ENCODE peak calls at places on chromosomes 7 and 10, in five cellular contexts. P, M, N, O and Q are unnamed samples.

GRCh38 chr7:5423844-5424688 is 432 bp upstream of the TNRC18 start:
- DNase-seq in N (peak), P (peak), M (peak), O (peak), Q (peak)

GRCh38 chr10:111076682-111077661 is at the start of gene ADRA2A:
- DNase-seq in P (peak), M (peak), N (peak), O (peak), Q (peak)

GRCh38 chr10:845526-845925 is 86.0 kb downstream of the LARP4B start:
- DNase-seq in P (no peak), M (no peak), N (no peak), O (no peak), Q (no peak)

GRCh38 chr10:18737236-18737635 is 78.0 kb downstream of the ARL5B start:
- DNase-seq in N (no peak), P (no peak), M (no peak), O (no peak), Q (no peak)

GRCh38 chr10:119131512-119132240 is 27.8 kb downstream of the DENND10 start:
- DNase-seq in M (no peak), P (peak), N (peak), O (no peak), Q (no peak)

GRCh38 chr10:27474741-27475140 is 29.4 kb upstream of the RAB18 start:
- DNase-seq in N (no peak), O (no peak), P (no peak), M (no peak), Q (no peak)

GRCh38 chr10:132546567-132547420 is 9.2 kb downstream of the INPP5A start:
- DNase-seq in O (no peak), M (peak), P (peak), N (no peak), Q (no peak)

GRCh38 chr10:104307576-104308438 is 30.5 kb downstream of the ITPRIP start:
- DNase-seq in N (no peak), O (no peak), P (no peak), M (no peak), Q (no peak)

GRCh38 chr10:80072584-80072983 is 5.9 kb upstream of the TMEM254 start:
- DNase-seq in O (no peak), P (no peak), N (no peak), M (no peak), Q (no peak)

GRCh38 chr10:100911472-100911871 is 1.3 kb upstream of the SLF2 start:
- DNase-seq in N (no peak), O (no peak), P (no peak), M (no peak), Q (no peak)

GRCh38 chr7:105940111-105940510 is 23.0 kb upstream of the CDHR3 start:
- DNase-seq in N (no peak), O (no peak), P (peak), M (no peak), Q (no peak)

GRCh38 chr7:54824655-54825054 is 65.6 kb upstream of the SEC61G start:
- DNase-seq in N (no peak), P (no peak), O (no peak), M (no peak), Q (no peak)

GRCh38 chr10:125092564-125093031 is 67.8 kb downstream of the CTBP2 start:
- DNase-seq in P (no peak), N (no peak), O (no peak), M (no peak), Q (no peak)

GRCh38 chr10:9010093-9010492 is 955.6 kb downstream of the GATA3 start:
- DNase-seq in N (no peak), P (no peak), M (no peak), O (no peak), Q (no peak)

GRCh38 chr10:76209135-76209534 is 777.7 kb downstream of the LRMDA start:
- DNase-seq in N (no peak), P (no peak), M (no peak), O (no peak), Q (no peak)

GRCh38 chr7:29236071-29236580 is 41.6 kb downstream of the CHN2 start:
- DNase-seq in M (no peak), P (no peak), N (no peak), O (no peak), Q (no peak)

GRCh38 chr7:24425664-24426063 is 141.7 kb downstream of the NPY start:
- DNase-seq in O (no peak), N (no peak), M (no peak), P (no peak), Q (no peak)

GRCh38 chr10:133186416-133187090 is 26.5 kb downstream of the KNDC1 start:
- DNase-seq in M (peak), O (no peak), N (no peak), P (no peak), Q (no peak)

GRCh38 chr10:72691470-72692056 is 380 bp upstream of the MCU start:
- DNase-seq in N (no peak), O (peak), M (no peak), P (peak), Q (no peak)

GRCh38 chr7:87538052-87538451 is 62.6 kb upstream of the ABCB4 start:
- DNase-seq in M (no peak), N (no peak), P (no peak), O (no peak), Q (no peak)

GRCh38 chr10:3668276-3668960 is 116.6 kb downstream of the KLF6 start:
- DNase-seq in N (peak), O (peak), M (peak), P (no peak), Q (no peak)

GRCh38 chr10:42939685-42940366 is 137.0 kb upstream of the RET start:
- DNase-seq in O (no peak), M (no peak), P (no peak), N (no peak), Q (no peak)

GRCh38 chr10:112203328-112204076 is 19.9 kb upstream of the GPAM start:
- DNase-seq in O (no peak), P (no peak), M (no peak), N (no peak), Q (no peak)

GRCh38 chr7:142714375-142714774 is 34.9 kb upstream of the PRSS1 start:
- DNase-seq in M (no peak), O (no peak), N (no peak), P (no peak), Q (no peak)